ENCODE peak calls at places on chromosome 13, in five cellular contexts. One of them, this sample, is unnamed.

GRCh38 chr13:107322228-107322627 is 754.3 kb upstream of the ARGLU1 start:
- DNase-seq in CD8-positive, alpha-beta memory T cell: no peak
- DNase-seq in NCI-H2029: no peak
- DNase-seq in hippocampal formation: no peak
- DNase-seq in neural crest cell: no peak
- DNase-seq in this sample: no peak

GRCh38 chr13:51727634-51728274 is 76.2 kb downstream of the DHRS12 start:
- DNase-seq in neural crest cell: no peak
- DNase-seq in NCI-H2029: no peak
- DNase-seq in CD8-positive, alpha-beta memory T cell: no peak
- DNase-seq in hippocampal formation: peak
- DNase-seq in this sample: peak

GRCh38 chr13:66689628-66690027 is 540.5 kb downstream of the PCDH9 start:
- DNase-seq in NCI-H2029: no peak
- DNase-seq in CD8-positive, alpha-beta memory T cell: no peak
- DNase-seq in hippocampal formation: peak
- DNase-seq in neural crest cell: no peak
- DNase-seq in this sample: no peak

GRCh38 chr13:40504641-40505040 is 161.8 kb downstream of the FOXO1 start:
- DNase-seq in NCI-H2029: no peak
- DNase-seq in hippocampal formation: no peak
- DNase-seq in neural crest cell: no peak
- DNase-seq in CD8-positive, alpha-beta memory T cell: no peak
- DNase-seq in this sample: no peak

GRCh38 chr13:105894711-105895110 is 640.8 kb downstream of the EFNB2 start:
- DNase-seq in NCI-H2029: no peak
- DNase-seq in CD8-positive, alpha-beta memory T cell: no peak
- DNase-seq in hippocampal formation: no peak
- DNase-seq in neural crest cell: no peak
- DNase-seq in this sample: no peak

GRCh38 chr13:97810152-97810551 is 143.3 kb upstream of the IPO5 start:
- DNase-seq in NCI-H2029: no peak
- DNase-seq in CD8-positive, alpha-beta memory T cell: no peak
- DNase-seq in hippocampal formation: peak
- DNase-seq in neural crest cell: no peak
- DNase-seq in this sample: no peak

GRCh38 chr13:98458431-98458830 is 118.5 kb downstream of the STK24 start:
- DNase-seq in NCI-H2029: no peak
- DNase-seq in CD8-positive, alpha-beta memory T cell: no peak
- DNase-seq in neural crest cell: no peak
- DNase-seq in hippocampal formation: no peak
- DNase-seq in this sample: no peak

GRCh38 chr13:94646904-94647303 is 45.2 kb downstream of the GPR180 start:
- DNase-seq in NCI-H2029: no peak
- DNase-seq in hippocampal formation: no peak
- DNase-seq in neural crest cell: no peak
- DNase-seq in CD8-positive, alpha-beta memory T cell: no peak
- DNase-seq in this sample: no peak

GRCh38 chr13:41334810-41335209 is 23.7 kb downstream of the NAA16 start:
- DNase-seq in hippocampal formation: no peak
- DNase-seq in CD8-positive, alpha-beta memory T cell: no peak
- DNase-seq in neural crest cell: no peak
- DNase-seq in NCI-H2029: no peak
- DNase-seq in this sample: no peak

GRCh38 chr13:103431880-103432279 is 365.7 kb upstream of the SLC10A2 start:
- DNase-seq in CD8-positive, alpha-beta memory T cell: no peak
- DNase-seq in neural crest cell: no peak
- DNase-seq in hippocampal formation: no peak
- DNase-seq in NCI-H2029: no peak
- DNase-seq in this sample: no peak

GRCh38 chr13:21310220-21310619 is 133.8 kb downstream of the MRPL57 start:
- DNase-seq in NCI-H2029: no peak
- DNase-seq in CD8-positive, alpha-beta memory T cell: no peak
- DNase-seq in neural crest cell: no peak
- DNase-seq in hippocampal formation: no peak
- DNase-seq in this sample: no peak

GRCh38 chr13:106919638-106920037 is 351.7 kb upstream of the ARGLU1 start:
- DNase-seq in neural crest cell: peak
- DNase-seq in hippocampal formation: no peak
- DNase-seq in NCI-H2029: no peak
- DNase-seq in CD8-positive, alpha-beta memory T cell: no peak
- DNase-seq in this sample: no peak

GRCh38 chr13:110388141-110388943 is 81.3 kb downstream of the COL4A2 start:
- DNase-seq in CD8-positive, alpha-beta memory T cell: no peak
- DNase-seq in neural crest cell: no peak
- DNase-seq in NCI-H2029: no peak
- DNase-seq in hippocampal formation: no peak
- DNase-seq in this sample: no peak

GRCh38 chr13:113901231-113901630 is 37.4 kb upstream of the GAS6 start:
- DNase-seq in hippocampal formation: no peak
- DNase-seq in CD8-positive, alpha-beta memory T cell: no peak
- DNase-seq in neural crest cell: no peak
- DNase-seq in NCI-H2029: no peak
- DNase-seq in this sample: no peak